ENCODE peak calls at places on chromosomes 3 and 15, in six cellular contexts. N is H1, I is GM12878, Y is GM23338, Z is upper lobe of left lung, H is stomach. W is an unnamed sample.

GRCh38 chr15:55334997-55335396 is 16.0 kb downstream of the PIGB start:
- DNase-seq in N (no peak), I (no peak), Y (no peak), Z (no peak), H (no peak), W (no peak)

GRCh38 chr15:50225057-50225456 is 40.5 kb downstream of the HDC start:
- DNase-seq in N (no peak), I (no peak), Y (no peak), Z (no peak), H (no peak), W (no peak)

GRCh38 chr15:72319360-72319984 is 485 bp downstream of the CELF6 start:
- DNase-seq in N (peak; percentile 90), I (no peak), Y (peak; percentile 88), Z (peak; percentile 67), H (peak; percentile 75), W (peak; percentile 72)

GRCh38 chr3:83224101-83224868 is 1462.8 kb upstream of the GBE1 start:
- DNase-seq in N (no peak), I (no peak), Y (no peak), Z (no peak), H (no peak), W (no peak)

GRCh38 chr3:151818361-151818760 is 4.4 kb downstream of the AADAC start:
- DNase-seq in N (no peak), I (no peak), Y (peak; percentile 11), Z (no peak), H (no peak), W (no peak)

GRCh38 chr15:85582719-85583089 is 202.3 kb downstream of the AKAP13 start:
- DNase-seq in N (no peak), I (peak; percentile 28), Y (no peak), Z (peak; percentile 71), H (peak; percentile 53), W (no peak)

GRCh38 chr15:41990243-41990605 is 17.9 kb upstream of the EHD4 start:
- DNase-seq in N (no peak), I (no peak), Y (no peak), Z (no peak), H (no peak), W (no peak)

GRCh38 chr3:146469206-146470017 is at the start of gene PLSCR2:
- DNase-seq in N (peak; percentile 82), I (peak; percentile 8), Y (peak; percentile 91), Z (peak; percentile 84), H (peak; percentile 84), W (peak; percentile 77)

DNA sequence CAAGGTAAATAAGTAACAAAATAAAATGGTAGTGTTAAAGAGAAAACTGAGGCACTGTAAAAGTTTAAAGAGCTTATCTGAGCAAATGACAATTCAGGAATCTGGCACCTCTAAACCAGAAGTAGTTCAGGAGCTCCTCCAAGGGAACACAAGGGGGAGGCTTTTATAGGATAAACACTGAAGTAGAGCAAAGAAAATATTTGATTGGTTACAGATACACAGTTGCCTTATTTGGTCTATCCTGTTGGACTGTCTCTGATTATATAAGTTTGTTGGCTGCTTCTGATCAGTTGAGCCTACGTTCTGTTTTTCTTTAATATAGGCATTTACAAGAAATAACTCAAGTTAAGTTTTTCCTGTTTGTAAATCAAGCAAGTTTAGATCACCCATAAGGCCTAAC is 146.9 kb downstream of the ERC2 start:
- DNase-seq in N (no peak), I (no peak), Y (peak; percentile 18), Z (no peak), H (no peak), W (no peak)
- TF ChIP-seq POLR2AphosphoS5 in N (no peak), I (no peak), Y (no peak), Z (no peak), H (no peak), W (no peak)

DNA sequence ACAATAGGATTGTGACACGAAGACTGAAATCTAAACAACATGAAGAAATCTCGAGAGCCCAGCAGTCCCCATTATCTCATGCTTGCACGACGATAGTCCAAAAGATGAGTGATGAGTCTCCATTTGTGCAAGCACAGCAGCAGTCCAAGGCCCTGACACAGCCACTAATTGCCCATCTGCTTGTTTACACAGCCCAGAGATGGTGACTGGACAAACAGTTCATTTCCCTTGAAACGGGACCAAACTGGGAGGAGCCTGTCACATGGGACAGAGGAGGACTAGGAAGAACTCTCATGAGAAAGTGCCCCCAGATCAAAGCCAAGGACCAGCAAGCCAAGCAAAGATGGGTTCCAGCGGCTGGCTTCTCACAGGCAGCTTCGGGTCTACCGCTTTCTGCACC is 121.0 kb downstream of the GREM1 start:
- DNase-seq in N (no peak), I (no peak), Y (no peak), Z (no peak), H (no peak), W (peak; percentile 83)
- H3K27ac ChIP-seq in N (no peak overlapping the region), I (no peak overlapping the region), Y (no peak overlapping the region), Z (no peak overlapping the region), H (no peak overlapping the region), W (peak overlapping the region; percentile 25)

GRCh38 chr15:81111018-81111417 is 23.1 kb upstream of the CFAP161 start:
- DNase-seq in N (no peak), I (no peak), Y (no peak), Z (no peak), H (no peak), W (no peak)

GRCh38 chr15:81115054-81115939 is 18.8 kb upstream of the CFAP161 start:
- DNase-seq in N (no peak), I (no peak), Y (no peak), Z (no peak), H (no peak), W (no peak)

GRCh38 chr15:81113861-81114261 is 20.2 kb upstream of the CFAP161 start:
- DNase-seq in N (no peak), I (no peak), Y (peak; percentile 63), Z (no peak), H (no peak), W (no peak)

GRCh38 chr15:81111510-81112375 is 22.3 kb upstream of the CFAP161 start:
- DNase-seq in N (no peak), I (peak; percentile 43), Y (no peak), Z (no peak), H (no peak), W (no peak)

GRCh38 chr15:81113204-81113657 is 20.8 kb upstream of the CFAP161 start:
- DNase-seq in N (no peak), I (no peak), Y (no peak), Z (no peak), H (no peak), W (no peak)
- TF ChIP-seq POLR2AphosphoS5 in N (no peak), I (no peak), Y (no peak), Z (no peak), H (no peak), W (no peak)

GRCh38 chr3:38157562-38157961 is 7.8 kb upstream of the OXSR1 start:
- DNase-seq in N (no peak), I (no peak), Y (no peak), Z (no peak), H (no peak), W (no peak)
- H3K27ac ChIP-seq in N (no peak overlapping the region), I (no peak overlapping the region), Y (no peak overlapping the region), Z (no peak overlapping the region), H (no peak overlapping the region), W (no peak overlapping the region)

W was measured in suprapubic skin.